ENCODE peak calls at places on chromosomes 2 and 18, in five cellular contexts. R, J, T, V and F are unnamed samples.
A peak's percentile ranks its signal among the peaks of the same experiment; 100 is the strongest.

GRCh38 chr18:2846241-2846637 is 567 bp upstream of the EMILIN2 start:
- DNase-seq in R (no peak), J (no peak), T (peak; percentile 53), V (no peak), F (no peak)

GRCh38 chr2:39732492-39732891 is 46.6 kb downstream of the THUMPD2 start:
- DNase-seq in R (no peak), J (no peak), T (no peak), V (no peak), F (no peak)

GRCh38 chr18:24231773-24232735 is 93.2 kb downstream of the CABYR start:
- DNase-seq in R (no peak), J (no peak), T (no peak), V (no peak), F (peak; percentile 86)

GRCh38 chr2:196660264-196660663 is 20.7 kb downstream of the CCDC150 start:
- DNase-seq in R (peak; percentile 12), J (no peak), T (no peak), V (no peak), F (no peak)

GRCh38 chr18:63224574-63224973 is 95.0 kb downstream of the BCL2 start:
- DNase-seq in R (no peak), J (no peak), T (no peak), V (no peak), F (no peak)

GRCh38 chr18:48321121-48321520 is 88.1 kb downstream of the ZBTB7C start:
- DNase-seq in R (no peak), J (no peak), T (no peak), V (no peak), F (no peak)

GRCh38 chr18:22302152-22302551 is 115.6 kb downstream of the CTAGE1 start:
- DNase-seq in R (no peak), J (no peak), T (no peak), V (no peak), F (no peak)

GRCh38 chr2:47074691-47075090 is 80.4 kb downstream of the STPG4 start:
- DNase-seq in R (no peak), J (no peak), T (no peak), V (peak; percentile 72), F (no peak)

GRCh38 chr2:105557515-105557914 is 158.7 kb upstream of the FHL2 start:
- DNase-seq in R (peak; percentile 27), J (peak; percentile 27), T (no peak), V (peak; percentile 80), F (no peak)

GRCh38 chr2:206442854-206443734 is at the start of gene ADAM23:
- DNase-seq in R (peak; percentile 50), J (peak; percentile 97), T (peak; percentile 92), V (peak; percentile 67), F (peak; percentile 12)

GRCh38 chr2:154437104-154437503 is 261.4 kb upstream of the KCNJ3 start:
- DNase-seq in R (no peak), J (no peak), T (no peak), V (no peak), F (no peak)

GRCh38 chr18:32086866-32087265 is 4.8 kb upstream of the RNF138 start:
- DNase-seq in R (peak; percentile 79), J (no peak), T (no peak), V (no peak), F (peak; percentile 54)

GRCh38 chr2:239751719-239752355 is 273.3 kb downstream of the NDUFA10 start:
- DNase-seq in R (no peak), J (no peak), T (no peak), V (peak; percentile 85), F (no peak)

GRCh38 chr2:9251154-9252001 is 44.8 kb downstream of the ASAP2 start:
- DNase-seq in R (peak; percentile 82), J (no peak), T (no peak), V (no peak), F (peak; percentile 79)

GRCh38 chr2:157696036-157696435 is 67.4 kb upstream of the ACVR1C start:
- DNase-seq in R (peak; percentile 27), J (no peak), T (no peak), V (no peak), F (no peak)

GRCh38 chr2:45637440-45637839 is 14.0 kb upstream of the PRKCE start:
- DNase-seq in R (peak; percentile 80), J (no peak), T (no peak), V (no peak), F (peak; percentile 85)

GRCh38 chr2:239411549-239412319 is 10.9 kb upstream of the HDAC4 start:
- DNase-seq in R (no peak), J (no peak), T (no peak), V (no peak), F (no peak)

GRCh38 chr2:160220001-160220400 is 19.9 kb upstream of the ITGB6 start:
- DNase-seq in R (no peak), J (no peak), T (no peak), V (no peak), F (no peak)

GRCh38 chr2:236499691-236500573 is 69.7 kb upstream of the ACKR3 start:
- DNase-seq in R (no peak), J (no peak), T (no peak), V (no peak), F (no peak)

GRCh38 chr2:142944721-142945120 is 67.3 kb downstream of the KYNU start:
- DNase-seq in R (peak; percentile 29), J (no peak), T (no peak), V (no peak), F (peak; percentile 78)

GRCh38 chr2:164151518-164151917 is 415.7 kb upstream of the FIGN start:
- DNase-seq in R (peak; percentile 17), J (no peak), T (no peak), V (no peak), F (no peak)

GRCh38 chr2:9657083-9657482 is 26.3 kb upstream of the YWHAQ start:
- DNase-seq in R (no peak), J (no peak), T (no peak), V (no peak), F (no peak)

GRCh38 chr18:21740474-21740723 is 193 bp upstream of the MIB1 start:
- DNase-seq in R (no peak), J (no peak), T (no peak), V (no peak), F (peak; percentile 97)

DNA sequence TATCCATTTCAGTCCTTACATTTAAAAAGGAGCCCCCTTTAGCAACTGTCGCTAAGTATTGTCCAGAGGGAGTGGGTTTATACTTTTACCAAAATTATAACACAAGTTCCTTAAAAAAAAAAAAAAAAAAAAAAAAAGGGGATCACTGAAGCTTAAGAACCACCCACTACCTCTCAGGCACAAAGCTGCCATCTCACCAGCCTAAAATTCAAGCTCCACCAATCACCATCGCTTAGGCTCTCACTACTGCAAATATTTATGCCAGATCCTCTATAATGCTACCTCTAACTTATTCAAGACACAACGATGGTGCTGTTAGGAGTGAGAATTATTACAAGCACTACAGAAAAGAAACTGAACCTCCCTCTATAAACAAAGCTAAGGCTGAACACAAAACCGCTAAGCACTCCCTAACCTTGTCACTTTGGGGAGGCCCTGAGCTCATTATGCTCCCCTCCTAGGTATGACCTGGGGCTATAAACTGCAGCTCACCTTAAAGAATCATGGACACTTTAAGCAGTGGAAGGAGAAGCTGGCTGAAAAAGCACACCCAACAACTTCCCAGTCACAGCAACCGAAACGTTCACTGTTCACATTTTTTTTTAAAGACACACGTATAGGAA is 3.6 kb downstream of the FZD5 start:
- DNase-seq in R (no peak), J (no peak), T (peak; percentile 64), V (no peak), F (no peak)
- H3K9ac ChIP-seq in R (no peak overlapping the region), J (no peak overlapping the region), T (peak overlapping the region; percentile 28), V (no peak overlapping the region), F (no peak overlapping the region)

GRCh38 chr2:44203542-44203941 is 34.9 kb downstream of the PPM1B start:
- DNase-seq in R (no peak), J (no peak), T (no peak), V (no peak), F (no peak)
- H3K9ac ChIP-seq in R (no peak overlapping the region), J (no peak overlapping the region), T (no peak overlapping the region), V (no peak overlapping the region), F (no peak overlapping the region)

DNA sequence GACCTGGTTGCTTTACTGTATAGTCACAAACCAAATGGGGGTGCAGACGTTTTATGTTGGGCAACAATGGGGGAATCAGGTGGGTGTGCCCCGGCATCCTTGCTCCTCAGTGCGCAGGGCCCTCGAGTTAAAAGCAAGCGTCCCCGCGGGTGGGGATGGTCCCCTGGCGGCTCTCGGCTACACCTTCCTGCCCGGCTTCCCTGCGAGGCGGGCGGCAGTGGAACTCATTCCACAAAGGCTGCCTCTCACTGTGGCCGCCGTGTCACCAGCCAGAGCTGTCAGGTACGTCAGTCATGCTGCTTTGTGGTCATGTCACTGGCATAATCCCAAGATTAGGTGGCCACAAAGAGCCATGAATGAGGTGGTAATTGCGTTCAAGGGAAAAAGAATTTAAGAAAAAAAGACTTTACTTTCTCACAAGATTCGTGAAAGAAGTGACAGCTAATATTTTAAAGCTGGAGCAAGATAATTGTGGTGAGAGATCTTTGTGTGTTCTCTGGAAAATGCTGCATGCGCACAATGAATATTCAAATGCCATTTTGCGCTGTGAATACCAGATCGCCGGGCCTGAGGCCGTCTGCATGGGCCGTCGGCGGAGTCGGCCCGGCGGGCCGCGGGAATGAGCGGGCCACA is 82.4 kb upstream of the LDLRAD4 start:
- DNase-seq in R (peak; percentile 3), J (no peak), T (peak; percentile 37), V (peak; percentile 72), F (no peak)
- H3K9ac ChIP-seq in R (no peak overlapping the region), J (no peak overlapping the region), T (no peak overlapping the region), V (no peak overlapping the region), F (no peak overlapping the region)

DNA sequence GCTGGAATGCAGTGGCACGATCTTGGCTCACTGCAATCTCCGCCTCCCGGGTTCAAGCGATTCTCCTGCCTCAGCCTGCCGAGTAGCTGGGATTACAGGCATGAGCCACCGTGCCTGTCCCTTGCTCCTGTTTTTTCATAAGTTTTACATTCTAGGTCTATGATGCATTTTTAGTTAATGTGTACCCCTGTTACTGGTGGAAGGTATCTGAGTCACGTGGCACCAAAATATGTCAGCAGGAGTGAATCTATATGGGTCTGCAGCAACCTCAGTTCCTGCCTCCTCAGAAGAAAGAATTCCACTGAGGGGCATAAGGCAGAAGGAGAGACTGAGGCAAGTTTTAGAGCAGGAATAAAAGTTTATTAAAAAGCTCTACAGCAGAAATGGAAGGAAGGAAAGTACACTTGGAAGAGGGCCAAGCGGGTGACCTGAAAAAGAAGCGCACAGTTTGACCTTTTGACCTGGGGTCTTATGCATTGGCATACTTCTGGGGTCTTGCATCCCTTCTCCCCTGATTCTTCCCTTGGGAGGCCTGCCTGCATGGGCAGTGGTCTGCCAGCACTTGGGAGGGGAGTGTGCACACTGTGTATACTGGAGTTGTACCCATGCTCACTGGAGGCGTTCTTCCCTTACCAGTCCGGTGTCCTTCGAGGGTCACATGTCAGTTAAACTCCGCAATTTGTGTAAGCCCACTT is 1.1 kb upstream of the MFSD2B start:
- DNase-seq in R (no peak), J (no peak), T (no peak), V (no peak), F (no peak)
- H3K9ac ChIP-seq in R (no peak overlapping the region), J (no peak overlapping the region), T (no peak overlapping the region), V (no peak overlapping the region), F (no peak overlapping the region)

DNA sequence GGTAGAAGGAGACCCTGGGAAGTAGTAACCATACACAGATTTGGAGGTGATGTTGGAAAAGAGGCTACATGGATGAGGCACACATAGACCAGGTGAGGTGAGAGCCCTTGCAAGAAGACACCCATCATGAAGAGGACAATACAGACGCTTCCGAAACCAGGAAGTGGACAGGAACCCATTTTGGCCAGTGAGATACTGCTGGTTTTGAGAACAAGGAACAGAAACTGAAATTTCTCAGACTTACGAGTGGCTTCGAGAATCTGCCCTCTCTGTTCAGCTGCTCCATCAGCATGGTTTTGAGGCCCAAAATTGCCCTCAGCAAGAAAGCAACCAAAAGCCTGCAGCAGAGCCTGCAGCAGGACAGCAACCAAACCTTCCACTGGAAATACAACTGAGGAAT is 479.1 kb upstream of the NRXN1 start:
- DNase-seq in R (no peak), J (no peak), T (no peak), V (no peak), F (no peak)
- H3K9ac ChIP-seq in R (no peak overlapping the region), J (no peak overlapping the region), T (no peak overlapping the region), V (no peak overlapping the region), F (no peak overlapping the region)